ENCODE peak calls at places on chromosomes 7 and 10, in seven cellular contexts. B is stimulated activated CD4-positive, alpha-beta T cell treated with anti-CD3 and anti-CD28 coated beads, Interleukin-2, amount 100 ng/mL, for 4 hours; E is ELF-1; G is D341Med; U is activated CD4-positive, alpha-beta T cell treated with anti-CD3 and anti-CD28 coated beads, Interleukin-2, amount 10 ng/mL, durations not matched to agents 7 days and 5 days; K is GM23248; F is cardiac muscle cell. X is an unnamed sample.

GRCh38 chr7:82507976-82508677 is 64.5 kb upstream of the CACNA2D1 start:
- DNase-seq in K (no peak), G (no peak), B (no peak), U (no peak), F (no peak), E (peak; percentile 27), X (no peak)

GRCh38 chr10:3402334-3402733 is 229.8 kb upstream of the PITRM1 start:
- DNase-seq in K (no peak), U (no peak), G (no peak), E (no peak), B (no peak), F (no peak), X (no peak)

GRCh38 chr10:117900280-117900679 is 146.5 kb downstream of the RAB11FIP2 start:
- DNase-seq in F (no peak), U (no peak), B (no peak), E (no peak), G (no peak), K (no peak), X (no peak)

GRCh38 chr10:22630229-22631174 is 83.9 kb downstream of the PIP4K2A start:
- DNase-seq in K (peak; percentile 64), F (no peak), B (peak; percentile 41), E (no peak), G (no peak), U (peak; percentile 50), X (peak; percentile 73)

GRCh38 chr7:17211307-17211836 is 87.1 kb upstream of the AHR start:
- DNase-seq in G (no peak), B (no peak), E (no peak), U (no peak), K (no peak), F (no peak), X (no peak)

GRCh38 chr7:156473476-156474240 is 166.9 kb upstream of the RNF32 start:
- DNase-seq in U (peak; percentile 33), F (peak; percentile 13), G (peak; percentile 71), E (peak; percentile 28), B (peak; percentile 1), K (peak; percentile 49), X (peak; percentile 17)

GRCh38 chr7:113092762-113093161 is 6.1 kb upstream of the GPR85 start:
- DNase-seq in K (no peak), U (no peak), F (no peak), G (no peak), E (no peak), B (no peak), X (no peak)

GRCh38 chr10:13100349-13101294 is 659 bp downstream of the OPTN start:
- DNase-seq in U (peak; percentile 19), G (peak; percentile 40), B (no peak), F (no peak), E (peak; percentile 17), K (peak; percentile 71), X (peak; percentile 50)

GRCh38 chr10:130047336-130047735 is 63.3 kb downstream of the C10orf143 start:
- DNase-seq in U (no peak), B (no peak), E (no peak), F (no peak), G (no peak), K (no peak), X (no peak)

GRCh38 chr10:76341740-76342139 is 910.3 kb downstream of the LRMDA start:
- DNase-seq in F (no peak), B (no peak), G (no peak), K (no peak), U (no peak), E (no peak), X (peak; percentile 1)

GRCh38 chr7:45689797-45690761 is 115.9 kb downstream of the ADCY1 start:
- DNase-seq in E (no peak), G (peak; percentile 19), K (no peak), U (no peak), F (no peak), B (no peak), X (no peak)